ENCODE peak calls at places on chromosomes 16 and 17, in nine cellular contexts. H is KG1; L is activated effector memory CD4-positive, alpha-beta T cell treated with Interleukin-2 at 50 U/mL for 16 hours; O is activated T-helper 2 cell treated with anti-CD3 and anti-CD28 coated beads, Interferon-gamma antibody, Interleukin-2, Interleukin-4, amounts not matched to agents 10 μg/mL and 5 μg/mL and 100 μg/mL, durations not matched to agents 14 hours and 24 hours and 36 hours; S is lower leg skin; F is IMR-90; A is AML-193; Q is left cardiac atrium; W is dermis microvascular lymphatic vessel endothelial cell. G is an unnamed sample.

GRCh38 chr17:50146927-50147640 is 3.4 kb downstream of the PPP1R9B start:
- DNase-seq in H (no peak), L (no peak), O (no peak), S (no peak), F (no peak), A (no peak), Q (no peak), W (no peak), G (no peak)

GRCh38 chr16:78483124-78483992 is 383.9 kb downstream of the WWOX start:
- DNase-seq in H (no peak), L (no peak), O (no peak), S (no peak), F (no peak), A (no peak), Q (no peak), W (no peak), G (no peak)

GRCh38 chr17:65888649-65889048 is 303.3 kb downstream of the CEP112 start:
- DNase-seq in H (no peak), L (no peak), O (no peak), S (no peak), F (peak), A (no peak), Q (no peak), W (no peak), G (no peak)

GRCh38 chr16:26717826-26718225 is 348.9 kb upstream of the C16orf82 start:
- DNase-seq in H (no peak), L (no peak), O (no peak), S (no peak), F (no peak), A (no peak), Q (no peak), W (no peak), G (no peak)

GRCh38 chr17:76940738-76941350 is 72.6 kb downstream of the MGAT5B start:
- DNase-seq in H (no peak), L (no peak), O (no peak), S (no peak), F (no peak), A (no peak), Q (no peak), W (peak), G (no peak)

GRCh38 chr17:43671075-43671692 is 9.5 kb upstream of the MEOX1 start:
- DNase-seq in H (no peak), L (no peak), O (no peak), S (no peak), F (no peak), A (no peak), Q (no peak), W (no peak), G (no peak)

GRCh38 chr16:88536971-88537751 is 33.0 kb upstream of the ZC3H18 start:
- DNase-seq in H (no peak), L (no peak), O (no peak), S (no peak), F (no peak), A (no peak), Q (no peak), W (no peak), G (no peak)

GRCh38 chr16:85485379-85485778 is 127.7 kb upstream of the GSE1 start:
- DNase-seq in H (no peak), L (no peak), O (no peak), S (no peak), F (no peak), A (no peak), Q (no peak), W (no peak), G (no peak)

GRCh38 chr17:292531-293382 is 59.9 kb downstream of the RPH3AL start:
- DNase-seq in H (no peak), L (no peak), O (no peak), S (no peak), F (no peak), A (no peak), Q (peak), W (no peak), G (no peak)

GRCh38 chr17:73465130-73465529 is 153.3 kb upstream of the CDC42EP4 start:
- DNase-seq in H (no peak), L (no peak), O (no peak), S (no peak), F (no peak), A (no peak), Q (no peak), W (no peak), G (no peak)

GRCh38 chr16:84606081-84606875 is 11.6 kb downstream of the COTL1 start:
- DNase-seq in H (no peak), L (no peak), O (peak), S (no peak), F (no peak), A (no peak), Q (no peak), W (no peak), G (peak)

GRCh38 chr17:80725532-80725931 is 180.9 kb downstream of the RPTOR start:
- DNase-seq in H (no peak), L (no peak), O (no peak), S (no peak), F (no peak), A (no peak), Q (no peak), W (peak), G (no peak)

GRCh38 chr16:85428168-85428898 is 184.8 kb upstream of the GSE1 start:
- DNase-seq in H (peak), L (peak), O (peak), S (no peak), F (no peak), A (no peak), Q (peak), W (peak), G (peak)

GRCh38 chr17:17146791-17147406 is 59.2 kb downstream of the PLD6 start:
- DNase-seq in H (no peak), L (no peak), O (peak), S (no peak), F (no peak), A (no peak), Q (no peak), W (no peak), G (no peak)

G was measured in activated T-helper 1 cell treated with anti-CD3 and anti-CD28 coated beads, Interleukin-12 subunit alpha, Interleukin-12 subunit beta, Interleukin-2, Interleukin-4 antibody, amounts not matched to agents 30 ng/mL and 10 ng/mL and 1 ng/mL, durations not matched to agents 14 hours and 24 hours and 36 hours.